ENCODE peak calls at places on chromosomes 7 and 10, in five cellular contexts. S, D, H, T and G are unnamed samples.

GRCh38 chr7:24932815-24933214 is 47.2 kb downstream of the OSBPL3 start:
- DNase-seq in S (no peak), D (no peak), H (no peak), T (no peak), G (no peak)

GRCh38 chr10:132186488-132187413 is at the start of gene DPYSL4:
- DNase-seq in T (peak; percentile 31), D (no peak), H (no peak), S (no peak), G (peak; percentile 56)

GRCh38 chr10:104193787-104194186 is 38.4 kb downstream of the CFAP43 start:
- DNase-seq in T (no peak), D (no peak), S (no peak), H (no peak), G (no peak)

GRCh38 chr7:106045592-106045991 is 66.5 kb downstream of the SYPL1 start:
- DNase-seq in T (no peak), S (no peak), H (no peak), D (no peak), G (no peak)

GRCh38 chr7:112286294-112287086 is 80.0 kb downstream of the ZNF277 start:
- DNase-seq in H (no peak), S (no peak), T (no peak), D (peak; percentile 94), G (peak; percentile 86)

GRCh38 chr10:91856637-91857036 is 52.6 kb downstream of the FGFBP3 start:
- DNase-seq in S (no peak), H (no peak), D (no peak), T (no peak), G (no peak)

GRCh38 chr7:47092331-47092730 is 489.6 kb downstream of the TNS3 start:
- DNase-seq in S (no peak), D (no peak), T (no peak), H (no peak), G (no peak)

GRCh38 chr7:17671956-17672355 is 268.3 kb downstream of the SNX13 start:
- DNase-seq in D (no peak), S (no peak), H (no peak), T (no peak), G (no peak)

GRCh38 chr7:20484366-20484765 is 131.1 kb upstream of the ABCB5 start:
- DNase-seq in S (no peak), D (no peak), H (no peak), T (no peak), G (no peak)

GRCh38 chr7:100441641-100442535 is 5.6 kb upstream of the PPP1R35 start:
- DNase-seq in H (no peak), T (no peak), S (no peak), D (no peak), G (no peak)